ENCODE peak calls at places on chromosomes 13 and 19, in ten cellular contexts. R is GM06990; A is brain microvascular endothelial cell; Z is MM.1S; W is heart left ventricle; X is fibroblast of lung; U is upper lobe of right lung; P is tibial artery; L is CD8-positive, alpha-beta memory T cell; D is NT2/D1. O is an unnamed sample.

GRCh38 chr13:94419304-94419943 is 60.1 kb downstream of the DCT start:
- DNase-seq in R (peak; percentile 6), A (peak; percentile 78), Z (no peak), W (no peak), X (peak; percentile 75), U (no peak), P (no peak), L (peak; percentile 39), D (no peak), O (no peak)

GRCh38 chr13:51895906-51896888 is 34.4 kb downstream of the CCDC70 start:
- DNase-seq in R (no peak), A (peak; percentile 54), Z (peak; percentile 34), W (no peak), X (peak; percentile 50), U (no peak), P (no peak), L (peak; percentile 29), D (peak; percentile 39), O (no peak)

GRCh38 chr19:56573914-56574313 is 6.6 kb downstream of the ZNF470 start:
- DNase-seq in R (no peak), A (no peak), Z (no peak), W (no peak), X (no peak), U (no peak), P (no peak), L (no peak), D (no peak), O (no peak)

GRCh38 chr19:45150731-45151725 is 9.8 kb downstream of the NKPD1 start:
- DNase-seq in R (no peak), A (no peak), Z (no peak), W (no peak), X (no peak), U (no peak), P (no peak), L (no peak), D (no peak), O (no peak)

GRCh38 chr13:113934576-113934975 is 39.3 kb downstream of the C13orf46 start:
- DNase-seq in R (no peak), A (no peak), Z (no peak), W (peak; percentile 55), X (no peak), U (peak; percentile 43), P (peak; percentile 20), L (no peak), D (no peak), O (peak; percentile 11)

GRCh38 chr13:98576215-98576945 is 527 bp downstream of the STK24 start:
- DNase-seq in R (peak; percentile 68), A (no peak), Z (peak; percentile 45), W (peak; percentile 85), X (peak; percentile 38), U (peak; percentile 82), P (peak; percentile 49), L (peak; percentile 57), D (no peak), O (peak; percentile 36)

GRCh38 chr13:51534075-51534817 is 50.0 kb upstream of the WDFY2 start:
- DNase-seq in R (peak; percentile 9), A (no peak), Z (no peak), W (no peak), X (no peak), U (peak; percentile 69), P (peak; percentile 70), L (peak; percentile 23), D (no peak), O (no peak)

GRCh38 chr13:70623260-70623659 is 515.0 kb upstream of the KLHL1 start:
- DNase-seq in R (no peak), A (no peak), Z (no peak), W (no peak), X (peak; percentile 3), U (no peak), P (no peak), L (no peak), D (no peak), O (no peak)

GRCh38 chr13:111951982-111952565 is 114.9 kb upstream of the SOX1 start:
- DNase-seq in R (no peak), A (no peak), Z (no peak), W (no peak), X (no peak), U (peak; percentile 50), P (no peak), L (no peak), D (no peak), O (no peak)

GRCh38 chr13:47100214-47100853 is 203.5 kb upstream of the HTR2A start:
- DNase-seq in R (peak; percentile 31), A (no peak), Z (peak; percentile 34), W (no peak), X (no peak), U (no peak), P (no peak), L (no peak), D (no peak), O (no peak)

GRCh38 chr19:18531485-18531884 is 9.6 kb upstream of the ELL start:
- DNase-seq in R (no peak), A (no peak), Z (no peak), W (no peak), X (no peak), U (no peak), P (no peak), L (no peak), D (no peak), O (no peak)

GRCh38 chr19:41386442-41386841 is 10.1 kb downstream of the TMEM91 start:
- DNase-seq in R (no peak), A (no peak), Z (no peak), W (no peak), X (no peak), U (no peak), P (no peak), L (no peak), D (no peak), O (no peak)

GRCh38 chr13:24612726-24613125 is 67.5 kb upstream of the ATP12A start:
- DNase-seq in R (no peak), A (no peak), Z (no peak), W (no peak), X (no peak), U (no peak), P (no peak), L (no peak), D (no peak), O (no peak)

GRCh38 chr19:1511318-1511988 is 1.4 kb downstream of the ADAMTSL5 start:
- DNase-seq in R (no peak), A (no peak), Z (no peak), W (no peak), X (no peak), U (no peak), P (no peak), L (no peak), D (no peak), O (no peak)

GRCh38 chr19:18432275-18433038 is 5.5 kb downstream of the ISYNA1 start:
- DNase-seq in R (no peak), A (no peak), Z (no peak), W (no peak), X (no peak), U (no peak), P (no peak), L (no peak), D (no peak), O (no peak)

GRCh38 chr13:110555601-110556223 is 5.8 kb downstream of the RAB20 start:
- DNase-seq in R (no peak), A (no peak), Z (peak; percentile 23), W (no peak), X (no peak), U (no peak), P (no peak), L (no peak), D (no peak), O (no peak)

DNA sequence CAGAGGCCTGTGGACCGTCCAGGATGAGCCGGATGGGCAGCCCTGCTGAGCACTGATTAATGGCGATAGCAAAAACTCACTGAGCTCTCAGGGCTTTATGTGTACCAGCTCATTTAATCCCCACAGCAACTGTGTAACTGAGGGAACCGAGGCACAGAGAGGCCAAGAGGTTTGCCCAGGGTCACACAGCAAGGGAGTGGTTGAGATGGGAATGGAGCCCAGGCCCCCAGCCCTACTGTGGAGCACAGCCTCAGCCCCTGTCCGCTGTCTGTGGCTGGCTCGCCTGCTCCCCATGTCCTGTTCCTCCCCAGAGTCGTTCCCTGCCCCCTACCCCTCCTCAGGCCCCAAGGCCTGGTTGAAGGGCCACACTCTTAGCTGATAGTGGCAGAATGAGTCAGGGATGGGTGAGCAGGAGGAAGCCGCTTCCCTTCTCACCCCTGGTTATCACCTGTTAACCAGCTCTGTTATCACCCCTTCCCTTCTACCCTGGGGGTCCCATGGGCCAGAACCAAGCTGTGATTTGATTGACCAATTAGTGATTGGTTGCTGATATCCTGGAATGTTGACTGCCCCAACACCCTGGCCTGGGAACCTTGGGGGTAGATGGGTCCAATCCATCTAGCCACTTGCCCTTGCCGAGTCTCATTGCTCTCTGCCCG is 21.2 kb downstream of the CAPN12 start:
- DNase-seq in R (no peak), A (no peak), Z (no peak), W (no peak), X (no peak), U (no peak), P (no peak), L (no peak), D (no peak), O (no peak)
- H3K36me3 ChIP-seq in R (peaks cover 56% of the 10 kb centered on the region), A (peaks cover 89% of the 10 kb centered on the region), Z (no peaks in the 10 kb centered on the region), W (peaks cover 91% of the 10 kb centered on the region), X (peaks cover 73% of the 10 kb centered on the region), U (peaks cover 98% of the 10 kb centered on the region), P (peaks cover 87% of the 10 kb centered on the region), L (no peaks in the 10 kb centered on the region), D (peaks cover 98% of the 10 kb centered on the region), O (peaks cover 35% of the 10 kb centered on the region)

GRCh38 chr19:4441994-4442845 is 15.4 kb downstream of the UBXN6 start:
- DNase-seq in R (no peak), A (no peak), Z (no peak), W (no peak), X (no peak), U (no peak), P (no peak), L (no peak), D (no peak), O (no peak)
- H3K36me3 ChIP-seq in R (peaks cover 28% of the 10 kb centered on the region), A (peaks cover 27% of the 10 kb centered on the region), Z (peaks cover 10% of the 10 kb centered on the region), W (peaks cover 34% of the 10 kb centered on the region), X (peaks cover 27% of the 10 kb centered on the region), U (peaks cover 30% of the 10 kb centered on the region), P (peaks cover 24% of the 10 kb centered on the region), L (no peaks in the 10 kb centered on the region), D (peaks cover 89% of the 10 kb centered on the region), O (peaks cover under 1% of the 10 kb centered on the region)

GRCh38 chr19:52189745-52190678 is at the start of gene PPP2R1A:
- DNase-seq in R (peak; percentile 98), A (peak; percentile 100), Z (peak; percentile 100), W (peak; percentile 98), X (peak; percentile 100), U (peak; percentile 99), P (peak; percentile 100), L (peak; percentile 98), D (peak; percentile 99), O (peak; percentile 99)
- H3K36me3 ChIP-seq in R (peaks cover 4% of the 10 kb centered on the region), A (peaks cover 8% of the 10 kb centered on the region), Z (peaks cover 9% of the 10 kb centered on the region), W (peaks cover 11% of the 10 kb centered on the region), X (peaks cover 4% of the 10 kb centered on the region), U (peaks cover 12% of the 10 kb centered on the region), P (no peaks in the 10 kb centered on the region), L (peaks cover 15% of the 10 kb centered on the region), D (peaks cover 29% of the 10 kb centered on the region), O (peaks cover 8% of the 10 kb centered on the region)

GRCh38 chr19:12715929-12716328 is 7.8 kb downstream of the TNPO2 start:
- DNase-seq in R (no peak), A (no peak), Z (no peak), W (no peak), X (no peak), U (no peak), P (no peak), L (no peak), D (no peak), O (no peak)
- H3K36me3 ChIP-seq in R (peaks cover 28% of the 10 kb centered on the region), A (peaks cover 66% of the 10 kb centered on the region), Z (peaks cover 13% of the 10 kb centered on the region), W (peaks cover 81% of the 10 kb centered on the region), X (peaks cover 33% of the 10 kb centered on the region), U (peaks cover 64% of the 10 kb centered on the region), P (peaks cover 42% of the 10 kb centered on the region), L (peaks cover 18% of the 10 kb centered on the region), D (peaks cover 92% of the 10 kb centered on the region), O (peaks cover 29% of the 10 kb centered on the region)

O was measured in tibial nerve.